ENCODE peak calls at places on chromosomes 4 and X, in seven cellular contexts. R is coronary artery, T is foreskin fibroblast, S is choroid plexus epithelial cell, M is sigmoid colon, O is fibroblast of pulmonary artery, V is right lobe of liver. W is an unnamed sample.

GRCh38 chrX:110286126-110286525 is 31.8 kb downstream of the AMMECR1 start:
- DNase-seq in M (peak; percentile 65), S (peak; percentile 87), T (peak; percentile 86), V (no peak), R (no peak), O (peak; percentile 85), W (peak; percentile 91)

GRCh38 chrX:30652527-30653414 is 452 bp upstream of the GK start:
- DNase-seq in V (peak; percentile 96), M (peak; percentile 97), O (peak; percentile 93), R (peak; percentile 95), T (peak; percentile 96), S (peak; percentile 95), W (peak; percentile 96)

GRCh38 chr4:87555751-87556619 is 26.8 kb upstream of the SPARCL1 start:
- DNase-seq in M (no peak), R (no peak), V (no peak), S (peak; percentile 48), O (peak; percentile 86), T (peak; percentile 88), W (peak; percentile 88)

GRCh38 chrX:134886201-134886600 is 104.6 kb upstream of the SMIM10 start:
- DNase-seq in R (no peak), S (peak; percentile 37), T (no peak), O (peak; percentile 21), M (no peak), V (no peak), W (peak; percentile 16)

GRCh38 chrX:12814434-12814833 is 23.2 kb downstream of the PRPS2 start:
- DNase-seq in M (no peak), S (peak; percentile 78), V (no peak), T (peak; percentile 72), O (peak; percentile 71), R (no peak), W (peak; percentile 71)

GRCh38 chrX:82585868-82586267 is 922.2 kb upstream of the POU3F4 start:
- DNase-seq in S (no peak), T (no peak), V (no peak), M (no peak), O (no peak), R (no peak), W (no peak)

GRCh38 chr4:15339732-15340131 is 88.1 kb upstream of the C1QTNF7 start:
- DNase-seq in T (peak; percentile 71), O (peak; percentile 49), S (peak; percentile 57), M (no peak), R (no peak), V (no peak), W (peak; percentile 28)

GRCh38 chrX:17682259-17682658 is 55.0 kb upstream of the SCML1 start:
- DNase-seq in T (no peak), R (no peak), S (no peak), V (no peak), O (no peak), M (no peak), W (no peak)

GRCh38 chr4:186149872-186150271 is 41.5 kb upstream of the CYP4V2 start:
- DNase-seq in M (peak; percentile 84), V (no peak), T (no peak), R (peak; percentile 85), S (peak; percentile 64), O (peak; percentile 66), W (peak; percentile 55)

GRCh38 chrX:31223817-31224216 is 152.0 kb upstream of the FTHL17 start:
- DNase-seq in T (peak; percentile 67), S (peak; percentile 79), R (no peak), V (no peak), O (peak; percentile 68), M (no peak), W (peak; percentile 58)

GRCh38 chr4:86319390-86319789 is 40.5 kb downstream of the MAPK10 start:
- DNase-seq in O (no peak), R (no peak), M (no peak), V (no peak), S (no peak), T (no peak), W (no peak)

GRCh38 chr4:87461281-87461700 is 38.9 kb downstream of the NUDT9 start:
- DNase-seq in S (peak; percentile 68), M (no peak), R (no peak), T (peak; percentile 5), V (no peak), O (peak; percentile 22), W (peak; percentile 66)

GRCh38 chr4:94758141-94758699 is 465 bp downstream of the BMPR1B start:
- DNase-seq in M (peak; percentile 68), T (peak; percentile 58), R (peak; percentile 73), O (no peak), S (peak; percentile 25), V (peak; percentile 37), W (peak; percentile 30)

GRCh38 chr4:158043971-158044618 is 128.7 kb downstream of the GASK1B start:
- DNase-seq in V (no peak), O (no peak), T (no peak), M (peak; percentile 41), S (no peak), R (no peak), W (no peak)

GRCh38 chr4:71287305-71287704 is 51.5 kb upstream of the SLC4A4 start:
- DNase-seq in V (no peak), S (no peak), M (no peak), O (no peak), R (no peak), T (peak; percentile 4), W (peak; percentile 11)

GRCh38 chr4:10015140-10015753 is 6.0 kb downstream of the SLC2A9 start:
- DNase-seq in O (peak; percentile 77), T (peak; percentile 66), R (no peak), V (no peak), S (peak; percentile 79), M (no peak), W (peak; percentile 76)

GRCh38 chrX:95885074-95885473 is 799.6 kb upstream of the DIAPH2 start:
- DNase-seq in R (no peak), O (peak; percentile 80), V (no peak), M (peak; percentile 36), T (peak; percentile 26), S (peak; percentile 55), W (peak; percentile 75)

GRCh38 chrX:2387614-2388239 is 113.0 kb downstream of the DHRSX start:
- DNase-seq in S (peak; percentile 46), T (peak; percentile 48), R (no peak), O (no peak), V (no peak), M (no peak), W (no peak)

GRCh38 chr4:1316537-1317168 is 27.0 kb downstream of the MAEA start:
- DNase-seq in M (no peak), R (no peak), O (no peak), S (no peak), T (no peak), V (no peak), W (no peak)

GRCh38 chr4:41957634-41958033 is 22.4 kb downstream of the TMEM33 start:
- DNase-seq in M (no peak), O (peak; percentile 23), V (no peak), S (peak; percentile 41), R (no peak), T (peak; percentile 20), W (peak; percentile 25)

GRCh38 chrX:20711366-20711765 is 444.7 kb upstream of the RPS6KA3 start:
- DNase-seq in V (no peak), O (no peak), T (no peak), R (no peak), M (no peak), S (no peak), W (no peak)

GRCh38 chr4:56424697-56425514 is 10.5 kb downstream of the PPAT start:
- DNase-seq in S (peak; percentile 63), T (peak; percentile 61), O (peak; percentile 67), V (no peak), R (no peak), M (no peak), W (peak; percentile 63)

GRCh38 chrX:113390531-113390930 is 549.9 kb upstream of the AMOT start:
- DNase-seq in R (no peak), S (no peak), V (no peak), O (no peak), T (no peak), M (no peak), W (no peak)
- TF ChIP-seq CTCF in R (no peak), S (no peak), V (no peak), O (no peak), T (no peak), M (no peak), W (no peak)

DNA sequence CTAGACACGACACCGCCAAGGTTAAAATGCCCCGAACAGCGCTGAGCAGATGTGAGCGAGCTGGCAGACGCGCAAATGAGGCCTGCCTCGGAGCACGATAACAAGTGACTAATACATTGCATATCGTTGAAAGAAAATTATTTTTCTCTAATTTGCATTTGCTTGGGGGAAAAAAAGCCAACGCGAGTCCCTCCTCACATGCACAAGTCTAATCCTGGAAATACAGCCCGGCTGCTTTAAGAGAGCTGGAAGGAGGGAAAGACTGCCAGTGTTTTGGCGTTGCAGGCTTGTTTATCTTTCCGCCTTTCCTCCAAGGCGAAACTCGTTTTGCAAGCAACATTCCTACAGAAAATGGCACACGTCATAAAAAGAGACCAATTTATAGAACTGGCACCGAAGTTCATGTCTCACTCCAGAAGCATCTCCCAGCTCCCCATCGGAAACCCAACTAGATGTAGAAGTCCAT is 12.6 kb downstream of the BCOR start:
- DNase-seq in T (peak; percentile 80), S (peak; percentile 36), V (no peak), O (peak; percentile 89), R (no peak), M (no peak), W (peak; percentile 89)
- H3K4me3 ChIP-seq in T (no peak overlapping the region), S (no peak overlapping the region), V (no peak overlapping the region), O (no peak overlapping the region), R (peak overlapping the region; percentile 67), M (no peak overlapping the region), W (no peak overlapping the region)

GRCh38 chrX:102599084-102599949 is at the start of gene ARMCX5:
- DNase-seq in O (peak; percentile 87), R (no peak), M (peak; percentile 83), S (peak; percentile 90), T (peak; percentile 88), V (peak; percentile 58), W (peak; percentile 88)

GRCh38 chrX:102604327-102604726 is 5.0 kb downstream of the ARMCX5 start:
- DNase-seq in M (no peak), O (peak; percentile 1), S (no peak), R (no peak), T (peak; percentile 1), V (no peak), W (no peak)

GRCh38 chrX:102599950-102600579 is 750 bp downstream of the ARMCX5 start:
- DNase-seq in O (peak; percentile 39), M (no peak), S (peak; percentile 56), V (no peak), T (peak; percentile 56), R (no peak), W (peak; percentile 50)
- TF ChIP-seq CTCF in O (peak; percentile 22), M (no peak), S (peak; percentile 38), V (no peak), T (no peak), R (no peak), W (peak; percentile 3)

GRCh38 chr4:73945140-73945539 is 36.7 kb downstream of the PF4 start:
- DNase-seq in O (no peak), M (no peak), V (no peak), S (no peak), T (no peak), R (no peak), W (no peak)

GRCh38 chr4:73945674-73946449 is 36.0 kb downstream of the PF4 start:
- DNase-seq in M (no peak), S (no peak), R (no peak), V (no peak), O (no peak), T (no peak), W (no peak)

GRCh38 chr4:73947239-73947985 is 34.4 kb downstream of the PF4 start:
- DNase-seq in S (no peak), O (no peak), T (no peak), M (no peak), R (no peak), V (no peak), W (no peak)

GRCh38 chr4:73943555-73943954 is 38.3 kb downstream of the PF4 start:
- DNase-seq in M (no peak), V (no peak), O (no peak), R (no peak), T (no peak), S (no peak), W (no peak)

GRCh38 chr4:73944061-73944875 is 37.6 kb downstream of the PF4 start:
- DNase-seq in M (no peak), O (peak; percentile 59), T (peak; percentile 50), V (peak; percentile 25), S (no peak), R (no peak), W (peak; percentile 29)
- H3K4me3 ChIP-seq in M (peak overlapping the region; percentile 39), O (peak overlapping the region; percentile 53), T (peak overlapping the region; percentile 50), V (peak overlapping the region; percentile 35), S (peak overlapping the region; percentile 58), R (peak overlapping the region; percentile 58), W (peak overlapping the region; percentile 44)